ENCODE peak calls at places on chromosome 14, in nine cellular contexts. One of them, this sample, is unnamed. For H3K4me1 and H4K20me1, the result is how much of the 10 kb centered on the place peaks cover.

GRCh38 chr14:23076785-23077408 is 18.0 kb downstream of the ACIN1 start:
- DNase-seq in astrocyte: no peak
- DNase-seq in HCT116: no peak
- DNase-seq in HepG2: peak
- DNase-seq in hepatocyte: peak
- DNase-seq in MM.1S: no peak
- DNase-seq in H9: no peak
- DNase-seq in K562: no peak
- DNase-seq in IMR-90: peak
- DNase-seq in this sample: no peak

GRCh38 chr14:27605298-27605697 is 1007.5 kb upstream of the NOVA1 start:
- DNase-seq in astrocyte: no peak
- DNase-seq in HCT116: no peak
- DNase-seq in HepG2: no peak
- DNase-seq in hepatocyte: no peak
- DNase-seq in MM.1S: no peak
- DNase-seq in H9: no peak
- DNase-seq in K562: no peak
- DNase-seq in IMR-90: no peak
- DNase-seq in this sample: no peak

GRCh38 chr14:97253756-97254155 is 456.6 kb downstream of the VRK1 start:
- DNase-seq in astrocyte: no peak
- DNase-seq in HCT116: no peak
- DNase-seq in HepG2: no peak
- DNase-seq in hepatocyte: no peak
- DNase-seq in MM.1S: no peak
- DNase-seq in H9: no peak
- DNase-seq in K562: no peak
- DNase-seq in IMR-90: no peak
- DNase-seq in this sample: no peak

GRCh38 chr14:93305708-93306418 is 27.0 kb downstream of the BTBD7 start:
- DNase-seq in astrocyte: no peak
- DNase-seq in HCT116: no peak
- DNase-seq in HepG2: no peak
- DNase-seq in hepatocyte: no peak
- DNase-seq in MM.1S: no peak
- DNase-seq in H9: no peak
- DNase-seq in K562: no peak
- DNase-seq in IMR-90: no peak
- DNase-seq in this sample: no peak

GRCh38 chr14:86334355-86334754 is 804.4 kb downstream of the FLRT2 start:
- DNase-seq in astrocyte: no peak
- DNase-seq in HCT116: no peak
- DNase-seq in HepG2: no peak
- DNase-seq in hepatocyte: no peak
- DNase-seq in MM.1S: no peak
- DNase-seq in H9: no peak
- DNase-seq in K562: no peak
- DNase-seq in IMR-90: peak
- DNase-seq in this sample: no peak

GRCh38 chr14:94771191-94771905 is 1.4 kb upstream of the GSC start:
- DNase-seq in astrocyte: no peak
- DNase-seq in HCT116: no peak
- DNase-seq in HepG2: no peak
- DNase-seq in hepatocyte: no peak
- DNase-seq in MM.1S: no peak
- DNase-seq in H9: no peak
- DNase-seq in K562: no peak
- DNase-seq in IMR-90: no peak
- DNase-seq in this sample: no peak

GRCh38 chr14:65356327-65356836 is 56.1 kb upstream of the FUT8 start:
- DNase-seq in astrocyte: peak
- DNase-seq in HCT116: peak
- DNase-seq in HepG2: peak
- DNase-seq in hepatocyte: peak
- DNase-seq in MM.1S: peak
- DNase-seq in H9: peak
- DNase-seq in K562: peak
- DNase-seq in IMR-90: peak
- DNase-seq in this sample: peak

GRCh38 chr14:52175982-52176502 is 91.5 kb upstream of the PTGDR start:
- DNase-seq in astrocyte: no peak
- DNase-seq in HCT116: no peak
- DNase-seq in HepG2: no peak
- DNase-seq in hepatocyte: no peak
- DNase-seq in MM.1S: peak
- DNase-seq in H9: no peak
- DNase-seq in K562: no peak
- DNase-seq in IMR-90: no peak
- DNase-seq in this sample: no peak

GRCh38 chr14:81172353-81172752 is 48.4 kb downstream of the GTF2A1 start:
- DNase-seq in astrocyte: no peak
- DNase-seq in HCT116: no peak
- DNase-seq in HepG2: no peak
- DNase-seq in hepatocyte: no peak
- DNase-seq in MM.1S: no peak
- DNase-seq in H9: no peak
- DNase-seq in K562: no peak
- DNase-seq in IMR-90: peak
- DNase-seq in this sample: no peak

GRCh38 chr14:93941293-93941910 is 14.3 kb downstream of the FAM181A start:
- DNase-seq in astrocyte: peak
- DNase-seq in HCT116: no peak
- DNase-seq in HepG2: no peak
- DNase-seq in hepatocyte: no peak
- DNase-seq in MM.1S: no peak
- DNase-seq in H9: no peak
- DNase-seq in K562: no peak
- DNase-seq in IMR-90: peak
- DNase-seq in this sample: peak

GRCh38 chr14:36662543-36663403 is 1.1 kb downstream of the PAX9 start:
- DNase-seq in astrocyte: no peak
- DNase-seq in HCT116: no peak
- DNase-seq in HepG2: no peak
- DNase-seq in hepatocyte: no peak
- DNase-seq in MM.1S: no peak
- DNase-seq in H9: peak
- DNase-seq in K562: peak
- DNase-seq in IMR-90: no peak
- DNase-seq in this sample: no peak

GRCh38 chr14:48771717-48772116 is 814.5 kb downstream of the RPS29 start:
- DNase-seq in astrocyte: peak
- DNase-seq in HCT116: no peak
- DNase-seq in HepG2: no peak
- DNase-seq in hepatocyte: no peak
- DNase-seq in MM.1S: no peak
- DNase-seq in H9: no peak
- DNase-seq in K562: no peak
- DNase-seq in IMR-90: peak
- DNase-seq in this sample: no peak

GRCh38 chr14:29222671-29223268 is 456.2 kb downstream of the FOXG1 start:
- DNase-seq in astrocyte: peak
- DNase-seq in HCT116: no peak
- DNase-seq in HepG2: peak
- DNase-seq in hepatocyte: peak
- DNase-seq in MM.1S: peak
- DNase-seq in H9: peak
- DNase-seq in K562: no peak
- DNase-seq in IMR-90: peak
- DNase-seq in this sample: no peak

GRCh38 chr14:72965249-72965648 is 39.0 kb downstream of the DCAF4 start:
- DNase-seq in astrocyte: peak
- DNase-seq in HCT116: no peak
- DNase-seq in HepG2: peak
- DNase-seq in hepatocyte: no peak
- DNase-seq in MM.1S: no peak
- DNase-seq in H9: no peak
- DNase-seq in K562: peak
- DNase-seq in IMR-90: peak
- DNase-seq in this sample: peak

GRCh38 chr14:99530407-99530806 is 49.2 kb downstream of the CCNK start:
- DNase-seq in astrocyte: no peak
- DNase-seq in HCT116: no peak
- DNase-seq in HepG2: no peak
- DNase-seq in hepatocyte: no peak
- DNase-seq in MM.1S: no peak
- DNase-seq in H9: no peak
- DNase-seq in K562: no peak
- DNase-seq in IMR-90: no peak
- DNase-seq in this sample: no peak
- H3K4me1 ChIP-seq in astrocyte: under half
- H3K4me1 ChIP-seq in HCT116: under half
- H3K4me1 ChIP-seq in HepG2: under half
- H3K4me1 ChIP-seq in hepatocyte: under half
- H3K4me1 ChIP-seq in MM.1S: under half
- H3K4me1 ChIP-seq in H9: under half
- H3K4me1 ChIP-seq in K562: under half
- H3K4me1 ChIP-seq in IMR-90: under half
- H3K4me1 ChIP-seq in this sample: under half

GRCh38 chr14:105440992-105441391 is 21.4 kb downstream of the MTA1 start:
- DNase-seq in astrocyte: no peak
- DNase-seq in HCT116: no peak
- DNase-seq in HepG2: no peak
- DNase-seq in hepatocyte: no peak
- DNase-seq in MM.1S: no peak
- DNase-seq in H9: no peak
- DNase-seq in K562: no peak
- DNase-seq in IMR-90: no peak
- DNase-seq in this sample: no peak

GRCh38 chr14:105440554-105440900 is 20.9 kb downstream of the MTA1 start:
- DNase-seq in astrocyte: no peak
- DNase-seq in HCT116: no peak
- DNase-seq in HepG2: no peak
- DNase-seq in hepatocyte: no peak
- DNase-seq in MM.1S: no peak
- DNase-seq in H9: no peak
- DNase-seq in K562: no peak
- DNase-seq in IMR-90: no peak
- DNase-seq in this sample: no peak

GRCh38 chr14:105439710-105440553 is 20.3 kb downstream of the MTA1 start:
- DNase-seq in astrocyte: no peak
- DNase-seq in HCT116: no peak
- DNase-seq in HepG2: no peak
- DNase-seq in hepatocyte: no peak
- DNase-seq in MM.1S: no peak
- DNase-seq in H9: no peak
- DNase-seq in K562: no peak
- DNase-seq in IMR-90: no peak
- DNase-seq in this sample: no peak

GRCh38 chr14:105437723-105438500 is 18.3 kb downstream of the MTA1 start:
- DNase-seq in astrocyte: no peak
- DNase-seq in HCT116: no peak
- DNase-seq in HepG2: no peak
- DNase-seq in hepatocyte: no peak
- DNase-seq in MM.1S: no peak
- DNase-seq in H9: no peak
- DNase-seq in K562: no peak
- DNase-seq in IMR-90: no peak
- DNase-seq in this sample: no peak

DNA sequence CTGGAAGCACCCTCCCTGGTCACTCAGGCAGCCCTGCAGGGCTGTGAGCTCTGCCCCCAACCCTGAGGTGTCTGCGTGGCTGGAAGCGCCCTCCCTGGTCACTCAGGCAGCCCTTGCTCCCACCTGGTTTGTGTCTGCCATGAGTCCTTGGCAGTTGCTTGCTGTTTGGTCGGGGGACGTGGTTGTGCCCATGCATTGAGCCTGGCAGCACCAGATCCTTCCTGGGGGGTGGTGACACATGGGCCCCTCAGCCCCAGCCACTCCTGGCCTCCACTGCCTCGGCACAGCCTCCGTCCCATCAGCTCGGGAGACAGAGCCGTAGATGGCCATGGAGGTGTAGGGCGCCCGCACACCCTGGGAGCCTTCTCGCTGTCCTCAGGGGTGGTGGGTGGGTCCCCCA is 19.6 kb downstream of the MTA1 start:
- DNase-seq in astrocyte: no peak
- DNase-seq in HCT116: no peak
- DNase-seq in HepG2: no peak
- DNase-seq in hepatocyte: no peak
- DNase-seq in MM.1S: no peak
- DNase-seq in H9: no peak
- DNase-seq in K562: no peak
- DNase-seq in IMR-90: no peak
- DNase-seq in this sample: no peak
- H4K20me1 ChIP-seq in astrocyte: half or more
- H4K20me1 ChIP-seq in HCT116: under half
- H4K20me1 ChIP-seq in HepG2: under half
- H4K20me1 ChIP-seq in hepatocyte: under half
- H4K20me1 ChIP-seq in MM.1S: under half
- H4K20me1 ChIP-seq in H9: under half
- H4K20me1 ChIP-seq in K562: under half
- H4K20me1 ChIP-seq in IMR-90: half or more
- H4K20me1 ChIP-seq in this sample: under half

DNA sequence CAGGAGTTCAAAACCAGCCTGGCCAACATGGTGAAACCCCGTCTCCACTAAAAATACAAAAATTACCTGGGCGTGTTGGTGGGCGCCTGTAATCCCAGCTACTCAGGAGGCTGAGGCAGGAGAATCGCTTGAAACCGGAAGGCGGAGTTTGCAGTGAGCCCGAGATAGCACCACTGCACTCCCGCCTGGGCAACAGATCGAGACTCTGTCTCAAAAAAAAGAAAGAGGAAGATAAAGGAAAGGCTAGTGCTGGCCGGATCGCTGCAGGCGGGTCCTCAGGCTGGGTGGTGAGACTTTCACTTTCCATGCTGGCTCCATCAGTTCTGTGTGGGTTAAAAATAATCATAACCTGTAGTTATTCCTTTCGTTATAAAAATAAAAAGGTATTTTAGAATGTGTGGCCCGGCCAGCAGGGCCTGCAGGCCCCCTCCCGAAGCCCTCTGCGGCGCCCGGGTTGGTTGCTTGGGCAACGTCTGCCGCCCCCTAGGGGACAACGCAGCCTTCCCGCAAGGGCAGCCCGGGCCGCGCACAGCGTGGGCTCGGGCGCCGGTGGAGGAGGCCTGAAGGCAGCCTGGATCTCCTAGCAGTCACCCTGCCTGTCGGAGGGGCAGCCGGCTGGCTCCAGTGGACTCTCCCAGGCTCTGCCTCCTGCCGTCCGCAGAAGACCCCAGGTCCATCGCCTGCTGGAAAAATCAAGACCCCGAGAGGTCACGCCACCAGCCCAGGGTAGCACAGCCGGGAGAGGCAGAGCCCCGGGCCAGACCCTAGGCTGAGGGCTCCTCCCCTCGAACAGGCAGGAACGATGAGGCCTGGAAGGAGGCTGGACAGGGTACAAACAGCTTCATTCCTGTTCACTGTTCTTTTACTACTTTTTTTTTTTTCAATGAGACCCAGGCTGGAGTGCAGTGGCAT is 5.0 kb upstream of the SLC25A47 start:
- DNase-seq in astrocyte: peak
- DNase-seq in HCT116: peak
- DNase-seq in HepG2: no peak
- DNase-seq in hepatocyte: peak
- DNase-seq in MM.1S: peak
- DNase-seq in H9: peak
- DNase-seq in K562: peak
- DNase-seq in IMR-90: peak
- DNase-seq in this sample: no peak
- H3K4me2 ChIP-seq in astrocyte: peak
- H3K4me2 ChIP-seq in HCT116: peak
- H3K4me2 ChIP-seq in HepG2: peak
- H3K4me2 ChIP-seq in hepatocyte: peak
- H3K4me2 ChIP-seq in MM.1S: peak
- H3K4me2 ChIP-seq in H9: no peak
- H3K4me2 ChIP-seq in K562: peak
- H3K4me2 ChIP-seq in IMR-90: peak
- H3K4me2 ChIP-seq in this sample: no peak

GRCh38 chr14:58765843-58766242 is 128.1 kb downstream of the DACT1 start:
- DNase-seq in astrocyte: no peak
- DNase-seq in HCT116: no peak
- DNase-seq in HepG2: no peak
- DNase-seq in hepatocyte: no peak
- DNase-seq in MM.1S: no peak
- DNase-seq in H9: no peak
- DNase-seq in K562: no peak
- DNase-seq in IMR-90: no peak
- DNase-seq in this sample: no peak
- H3K4me1 ChIP-seq in astrocyte: under half
- H3K4me1 ChIP-seq in HCT116: under half
- H3K4me1 ChIP-seq in HepG2: under half
- H3K4me1 ChIP-seq in hepatocyte: under half
- H3K4me1 ChIP-seq in MM.1S: under half
- H3K4me1 ChIP-seq in H9: under half
- H3K4me1 ChIP-seq in K562: under half
- H3K4me1 ChIP-seq in IMR-90: under half
- H3K4me1 ChIP-seq in this sample: under half